ENCODE peak calls at places on chromosomes 12 and 14, in four cellular contexts. L, B, R and J are unnamed samples.

GRCh38 chr14:103067231-103067954 is 10.0 kb upstream of the CDC42BPB start:
- DNase-seq in L (no peak), R (no peak), B (no peak), J (no peak)

GRCh38 chr12:51592034-51592705 is 1.1 kb downstream of the SCN8A start:
- DNase-seq in L (no peak), B (no peak), R (no peak), J (no peak)

GRCh38 chr14:24436355-24437019 is 6.1 kb downstream of the SDR39U1 start:
- DNase-seq in R (peak; percentile 48), L (peak; percentile 64), B (peak; percentile 64), J (no peak)

GRCh38 chr12:100864366-100864765 is 69.8 kb downstream of the ANO4 start:
- DNase-seq in R (no peak), L (no peak), B (no peak), J (no peak)

GRCh38 chr12:121443193-121443829 is 43.4 kb downstream of the RNF34 start:
- DNase-seq in R (peak; percentile 86), L (peak; percentile 83), B (peak; percentile 87), J (peak; percentile 66)

GRCh38 chr14:61420326-61420725 is 98.9 kb downstream of the PRKCH start:
- DNase-seq in L (no peak), R (no peak), B (no peak), J (no peak)

GRCh38 chr12:13368971-13369370 is 172.4 kb downstream of the EMP1 start:
- DNase-seq in R (no peak), L (no peak), B (no peak), J (no peak)

GRCh38 chr12:106684497-106684896 is 90.0 kb upstream of the RIC8B start:
- DNase-seq in L (no peak), B (no peak), R (no peak), J (no peak)

GRCh38 chr12:105724651-105725050 is 394.2 kb downstream of the C12orf75 start:
- DNase-seq in R (no peak), L (no peak), B (no peak), J (no peak)

GRCh38 chr14:95340201-95340697 is 20.5 kb upstream of the CLMN start:
- DNase-seq in B (peak; percentile 98), L (no peak), R (peak; percentile 98), J (no peak)

GRCh38 chr14:51576112-51576420 is 75.6 kb upstream of the FRMD6 start:
- DNase-seq in L (no peak), B (no peak), R (no peak), J (no peak)

GRCh38 chr14:63952933-63953437 is 100.2 kb downstream of the SYNE2 start:
- DNase-seq in R (no peak), L (no peak), B (no peak), J (no peak)

GRCh38 chr12:53427905-53428594 is 4.4 kb downstream of the AMHR2 start:
- DNase-seq in R (no peak), L (peak; percentile 56), B (no peak), J (no peak)

GRCh38 chr14:53355581-53356112 is 202.5 kb upstream of the DDHD1 start:
- DNase-seq in B (no peak), R (no peak), L (no peak), J (peak; percentile 18)

GRCh38 chr12:65602579-65603295 is 221.5 kb upstream of the HMGA2 start:
- DNase-seq in L (peak; percentile 74), R (peak; percentile 69), B (peak; percentile 65), J (peak; percentile 62)

GRCh38 chr14:71103662-71104484 is 196.6 kb downstream of the PCNX1 start:
- DNase-seq in R (no peak), B (no peak), L (no peak), J (no peak)

GRCh38 chr14:29668201-29668600 is 259.4 kb downstream of the PRKD1 start:
- DNase-seq in R (no peak), L (no peak), B (no peak), J (no peak)

GRCh38 chr14:103227076-103227475 is 103.8 kb downstream of the TNFAIP2 start:
- DNase-seq in L (no peak), B (no peak), R (no peak), J (no peak)

GRCh38 chr12:64459388-64460024 is 7.6 kb downstream of the TBK1 start:
- DNase-seq in R (no peak), L (no peak), B (no peak), J (no peak)

GRCh38 chr12:108611884-108612415 is 14.1 kb upstream of the TMEM119 start:
- DNase-seq in R (no peak), B (no peak), L (no peak), J (no peak)

GRCh38 chr12:6759741-6760140 is 6.4 kb upstream of the PTMS start:
- DNase-seq in L (no peak), B (no peak), R (no peak), J (no peak)

GRCh38 chr12:53950789-53951576 is 3.7 kb upstream of the HOXC12 start:
- DNase-seq in L (no peak), B (no peak), R (no peak), J (peak; percentile 11)

GRCh38 chr12:52900896-52901714 is 3.8 kb downstream of the KRT8 start:
- DNase-seq in R (no peak), B (no peak), L (no peak), J (no peak)

GRCh38 chr14:43914041-43914693 is 592.9 kb downstream of the FSCB start:
- DNase-seq in B (no peak), R (no peak), L (no peak), J (no peak)

GRCh38 chr12:16606201-16606849 is 363 bp upstream of the LMO3 start:
- DNase-seq in R (peak; percentile 56), L (peak; percentile 20), B (peak; percentile 28), J (peak; percentile 39)

GRCh38 chr12:57906821-57907220 is 34.5 kb upstream of the ATP23 start:
- DNase-seq in L (no peak), R (no peak), B (no peak), J (no peak)

GRCh38 chr14:106185837-106186233 is 659.5 kb downstream of the TMEM121 start:
- DNase-seq in L (no peak), R (no peak), B (no peak), J (no peak)

GRCh38 chr12:68317047-68317667 is 15.0 kb downstream of the MDM1 start:
- DNase-seq in B (peak; percentile 38), L (peak; percentile 33), R (peak; percentile 43), J (peak; percentile 46)

GRCh38 chr14:57889245-57889644 is 23.4 kb upstream of the SLC35F4 start:
- DNase-seq in B (peak; percentile 45), L (peak; percentile 67), R (no peak), J (peak; percentile 36)

GRCh38 chr12:58803893-58804292 is 116.4 kb downstream of the LRIG3 start:
- DNase-seq in B (no peak), L (no peak), R (no peak), J (peak; percentile 27)

GRCh38 chr12:84554199-84554723 is 358.3 kb downstream of the SLC6A15 start:
- DNase-seq in B (no peak), R (no peak), L (no peak), J (no peak)

DNA sequence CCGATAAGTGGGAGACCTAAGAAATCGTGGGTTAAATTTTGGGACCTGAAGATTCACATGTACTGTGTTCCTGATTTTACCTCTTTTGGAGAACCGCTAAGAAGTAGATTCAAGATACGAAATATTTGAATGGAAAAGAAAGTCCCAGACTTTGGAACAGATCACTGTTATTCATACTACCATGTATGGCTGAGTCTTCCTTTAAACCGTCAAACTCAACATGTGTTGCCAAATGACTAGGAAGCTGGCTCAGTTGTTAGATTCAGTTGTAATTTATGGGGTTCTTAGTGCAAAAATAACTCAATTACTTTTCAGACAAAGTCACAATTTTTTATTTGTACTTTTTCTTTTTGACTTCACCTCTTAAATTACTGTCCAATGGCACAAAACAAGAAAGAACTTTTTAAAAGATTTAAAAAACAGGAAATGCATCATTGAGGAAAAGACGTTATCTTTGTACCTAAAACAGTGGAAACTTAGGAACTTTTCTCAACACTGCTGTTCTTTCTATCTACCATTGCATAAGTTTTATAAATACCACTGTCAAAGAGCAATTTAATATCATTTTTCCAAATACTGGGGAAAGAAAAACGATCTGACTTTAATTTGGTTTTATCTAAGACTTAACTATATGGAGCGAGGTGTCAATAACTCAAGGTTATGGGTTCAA is 15.7 kb downstream of the RERG start:
- DNase-seq in B (no peak), R (no peak), L (no peak), J (no peak)
- H3K27ac ChIP-seq in B (no peak overlapping the region), R (no peak overlapping the region), L (no peak overlapping the region), J (peak overlapping the region; percentile 83)

GRCh38 chr14:93003945-93004698 is 81.2 kb downstream of the CHGA start:
- DNase-seq in L (no peak), B (no peak), R (no peak), J (peak; percentile 73)
- H3K27me3 ChIP-seq in L (no peaks in the 10 kb centered on the region), B (no peaks in the 10 kb centered on the region), R (no peaks in the 10 kb centered on the region), J (no peaks in the 10 kb centered on the region)

DNA sequence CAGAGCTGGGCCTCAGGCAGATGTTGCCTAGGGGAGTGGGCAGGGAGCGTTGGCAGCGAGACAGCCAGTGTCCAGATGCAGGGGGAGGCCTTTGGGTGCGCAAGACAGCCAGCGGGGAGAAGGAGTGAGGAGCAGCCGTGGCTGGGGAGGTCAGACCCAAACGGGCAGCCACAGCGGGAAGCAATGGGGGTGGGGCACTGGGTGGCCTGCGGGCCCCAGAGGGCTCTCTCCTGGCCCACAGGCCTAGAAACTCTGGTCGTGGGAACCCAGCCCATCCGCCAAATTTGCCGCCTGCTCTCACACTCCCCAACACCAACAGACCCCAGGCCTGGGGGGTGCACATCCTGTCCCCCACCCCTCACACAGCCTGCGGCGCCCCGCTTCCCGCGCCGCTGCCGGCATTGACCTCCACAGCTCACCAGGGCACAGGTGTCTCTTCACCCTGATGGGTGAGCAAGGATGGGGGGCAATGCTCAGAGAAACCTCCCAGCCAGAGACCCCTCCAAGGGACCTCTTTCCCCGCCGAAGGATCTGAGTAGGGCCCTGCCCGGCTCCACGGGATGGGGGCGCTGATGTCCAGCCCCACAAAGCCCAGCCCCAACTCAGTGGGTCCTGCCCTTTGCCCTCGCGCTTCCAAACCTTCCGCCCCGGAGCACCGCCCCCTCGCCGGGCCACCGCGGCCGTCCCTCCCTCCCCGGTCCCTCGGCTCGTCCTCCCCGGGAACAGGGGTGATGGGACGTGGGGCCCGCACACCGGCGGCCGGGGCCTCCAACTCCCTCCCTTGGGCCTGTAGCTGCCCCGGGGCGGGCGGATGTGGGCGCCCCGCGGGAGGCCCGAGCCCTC is 781 bp downstream of the HDAC7 start:
- DNase-seq in R (peak; percentile 52), L (peak; percentile 72), B (peak; percentile 59), J (peak; percentile 65)
- TF ChIP-seq CTCF in R (peak; percentile 8), L (peak; percentile 25), B (no peak), J (peak; percentile 36)

GRCh38 chr12:120098756-120099470 is 17.6 kb downstream of the RAB35 start:
- DNase-seq in B (no peak), L (no peak), R (no peak), J (no peak)

GRCh38 chr12:120094485-120094884 is 22.1 kb downstream of the RAB35 start:
- DNase-seq in L (no peak), R (no peak), B (no peak), J (no peak)

GRCh38 chr12:120093592-120094355 is 22.8 kb downstream of the RAB35 start:
- DNase-seq in L (no peak), R (no peak), B (no peak), J (no peak)

GRCh38 chr12:120095356-120096135 is 21.0 kb downstream of the RAB35 start:
- DNase-seq in R (no peak), B (no peak), L (no peak), J (no peak)

DNA sequence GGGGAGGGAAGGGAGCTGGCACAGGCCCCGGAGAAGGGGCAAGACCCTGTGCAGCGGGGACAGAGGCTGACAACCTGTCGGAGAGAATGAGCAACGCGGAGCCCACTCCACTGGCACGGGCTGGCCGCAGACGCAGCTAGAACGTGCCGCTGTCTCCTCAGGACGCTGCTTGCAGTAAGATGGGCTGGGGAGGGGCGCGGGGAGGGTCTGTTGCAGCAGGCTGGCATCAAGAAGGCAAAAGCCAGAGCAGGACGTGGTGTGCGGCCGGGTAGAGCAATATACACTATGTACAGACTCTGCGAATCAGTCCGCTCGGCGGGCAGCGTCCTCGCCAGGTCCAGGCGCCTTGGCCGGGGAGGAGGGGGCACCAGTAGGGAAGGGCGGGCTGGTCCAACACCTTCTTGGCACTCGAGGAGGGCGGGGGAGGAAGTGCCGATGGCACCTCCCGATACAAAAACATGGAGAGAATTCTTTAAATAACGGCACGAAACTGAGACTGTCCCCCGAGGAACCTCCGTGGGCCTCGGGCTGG is 19.8 kb downstream of the RAB35 start:
- DNase-seq in B (no peak), L (no peak), R (no peak), J (no peak)
- H3K27ac ChIP-seq in B (no peak overlapping the region), L (no peak overlapping the region), R (no peak overlapping the region), J (no peak overlapping the region)